ENCODE peak calls at places on chromosomes 11 and 22, in nine cellular contexts. One of them, this sample, is unnamed. For H3K27me3, the result is how much of the 10 kb centered on the place peaks cover.

GRCh38 chr11:124950606-124951330 is 3.2 kb upstream of the CCDC15 start:
- DNase-seq in thyroid gland: no peak
- DNase-seq in hepatocyte: no peak
- DNase-seq in transverse colon: no peak
- DNase-seq in tibial nerve: no peak
- DNase-seq in psoas muscle: no peak
- DNase-seq in Caco-2: no peak
- DNase-seq in GM23338: no peak
- DNase-seq in IMR-90: no peak
- DNase-seq in this sample: no peak

GRCh38 chr11:111981270-111981669 is 43.9 kb upstream of the DLAT start:
- DNase-seq in thyroid gland: no peak
- DNase-seq in hepatocyte: no peak
- DNase-seq in transverse colon: no peak
- DNase-seq in tibial nerve: no peak
- DNase-seq in psoas muscle: no peak
- DNase-seq in Caco-2: no peak
- DNase-seq in GM23338: no peak
- DNase-seq in IMR-90: no peak
- DNase-seq in this sample: no peak

GRCh38 chr11:112858289-112859023 is 102.8 kb upstream of the NCAM1 start:
- DNase-seq in thyroid gland: no peak
- DNase-seq in hepatocyte: no peak
- DNase-seq in transverse colon: no peak
- DNase-seq in tibial nerve: no peak
- DNase-seq in psoas muscle: no peak
- DNase-seq in Caco-2: no peak
- DNase-seq in GM23338: no peak
- DNase-seq in IMR-90: no peak
- DNase-seq in this sample: no peak

GRCh38 chr11:132300283-132300682 is 929.9 kb downstream of the NTM start:
- DNase-seq in thyroid gland: no peak
- DNase-seq in hepatocyte: peak
- DNase-seq in transverse colon: no peak
- DNase-seq in tibial nerve: no peak
- DNase-seq in psoas muscle: no peak
- DNase-seq in Caco-2: peak
- DNase-seq in GM23338: peak
- DNase-seq in IMR-90: peak
- DNase-seq in this sample: peak

GRCh38 chr11:10639350-10639749 is 54.2 kb downstream of the IRAG1 start:
- DNase-seq in thyroid gland: no peak
- DNase-seq in hepatocyte: no peak
- DNase-seq in transverse colon: no peak
- DNase-seq in tibial nerve: no peak
- DNase-seq in psoas muscle: no peak
- DNase-seq in Caco-2: no peak
- DNase-seq in GM23338: no peak
- DNase-seq in IMR-90: no peak
- DNase-seq in this sample: no peak

GRCh38 chr11:83521647-83522596 is 235.8 kb upstream of the CCDC90B start:
- DNase-seq in thyroid gland: no peak
- DNase-seq in hepatocyte: peak
- DNase-seq in transverse colon: no peak
- DNase-seq in tibial nerve: no peak
- DNase-seq in psoas muscle: no peak
- DNase-seq in Caco-2: peak
- DNase-seq in GM23338: peak
- DNase-seq in IMR-90: peak
- DNase-seq in this sample: peak

GRCh38 chr11:17543574-17544180 is 539 bp downstream of the USH1C start:
- DNase-seq in thyroid gland: no peak
- DNase-seq in hepatocyte: no peak
- DNase-seq in transverse colon: peak
- DNase-seq in tibial nerve: no peak
- DNase-seq in psoas muscle: no peak
- DNase-seq in Caco-2: peak
- DNase-seq in GM23338: peak
- DNase-seq in IMR-90: no peak
- DNase-seq in this sample: no peak

GRCh38 chr11:115765803-115766239 is 261.6 kb upstream of the CADM1 start:
- DNase-seq in thyroid gland: no peak
- DNase-seq in hepatocyte: no peak
- DNase-seq in transverse colon: no peak
- DNase-seq in tibial nerve: no peak
- DNase-seq in psoas muscle: no peak
- DNase-seq in Caco-2: no peak
- DNase-seq in GM23338: no peak
- DNase-seq in IMR-90: peak
- DNase-seq in this sample: no peak

GRCh38 chr11:114145166-114145695 is 85.7 kb downstream of the ZBTB16 start:
- DNase-seq in thyroid gland: no peak
- DNase-seq in hepatocyte: no peak
- DNase-seq in transverse colon: no peak
- DNase-seq in tibial nerve: no peak
- DNase-seq in psoas muscle: no peak
- DNase-seq in Caco-2: no peak
- DNase-seq in GM23338: no peak
- DNase-seq in IMR-90: no peak
- DNase-seq in this sample: no peak

GRCh38 chr11:114140826-114141225 is 81.3 kb downstream of the ZBTB16 start:
- DNase-seq in thyroid gland: no peak
- DNase-seq in hepatocyte: no peak
- DNase-seq in transverse colon: no peak
- DNase-seq in tibial nerve: no peak
- DNase-seq in psoas muscle: no peak
- DNase-seq in Caco-2: no peak
- DNase-seq in GM23338: no peak
- DNase-seq in IMR-90: no peak
- DNase-seq in this sample: no peak

GRCh38 chr11:114138411-114138810 is 78.9 kb downstream of the ZBTB16 start:
- DNase-seq in thyroid gland: no peak
- DNase-seq in hepatocyte: no peak
- DNase-seq in transverse colon: no peak
- DNase-seq in tibial nerve: no peak
- DNase-seq in psoas muscle: no peak
- DNase-seq in Caco-2: no peak
- DNase-seq in GM23338: no peak
- DNase-seq in IMR-90: no peak
- DNase-seq in this sample: no peak

GRCh38 chr11:114142646-114143045 is 83.1 kb downstream of the ZBTB16 start:
- DNase-seq in thyroid gland: no peak
- DNase-seq in hepatocyte: no peak
- DNase-seq in transverse colon: no peak
- DNase-seq in tibial nerve: no peak
- DNase-seq in psoas muscle: no peak
- DNase-seq in Caco-2: no peak
- DNase-seq in GM23338: no peak
- DNase-seq in IMR-90: no peak
- DNase-seq in this sample: peak

DNA sequence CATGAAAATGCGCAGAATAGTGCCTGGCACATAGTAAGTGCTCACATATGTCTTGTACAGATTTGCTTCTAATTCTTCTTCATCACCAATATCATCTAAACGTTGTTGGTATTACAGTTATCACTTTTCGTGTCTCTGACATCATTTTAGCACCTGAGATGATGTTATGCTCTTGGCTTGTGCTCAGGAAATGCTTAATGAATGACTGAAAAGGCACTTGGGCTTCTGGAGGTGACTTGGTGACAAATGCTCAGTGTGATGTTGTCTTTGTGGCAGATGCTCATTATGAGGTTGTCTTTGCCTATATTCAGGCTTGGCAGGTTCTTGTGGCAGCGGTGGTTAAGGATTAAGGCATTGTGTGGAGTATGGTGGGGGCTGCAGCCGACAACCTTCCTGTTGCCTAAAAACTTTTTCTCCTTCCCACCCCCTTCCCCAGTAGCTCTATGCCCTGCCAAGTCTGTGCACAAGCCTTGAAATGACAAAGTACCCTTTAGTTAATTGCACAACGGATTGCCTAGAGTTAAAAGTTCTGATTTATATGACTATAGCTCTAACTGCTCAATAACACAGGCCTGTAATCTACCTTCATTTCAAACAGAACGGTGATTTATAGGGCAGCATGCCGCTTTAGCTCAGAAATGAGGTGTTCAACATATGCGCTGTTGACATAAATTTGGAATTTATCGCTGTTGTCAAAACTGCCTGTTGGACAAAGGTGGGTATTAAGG is 82.5 kb downstream of the ZBTB16 start:
- DNase-seq in thyroid gland: no peak
- DNase-seq in hepatocyte: no peak
- DNase-seq in transverse colon: no peak
- DNase-seq in tibial nerve: no peak
- DNase-seq in psoas muscle: no peak
- DNase-seq in Caco-2: no peak
- DNase-seq in GM23338: no peak
- DNase-seq in IMR-90: no peak
- DNase-seq in this sample: peak
- TF ChIP-seq CTCF in thyroid gland: no peak
- TF ChIP-seq CTCF in hepatocyte: no peak
- TF ChIP-seq CTCF in transverse colon: no peak
- TF ChIP-seq CTCF in tibial nerve: no peak
- TF ChIP-seq CTCF in psoas muscle: no peak
- TF ChIP-seq CTCF in Caco-2: no peak
- TF ChIP-seq CTCF in GM23338: no peak
- TF ChIP-seq CTCF in IMR-90: no peak
- TF ChIP-seq CTCF in this sample: no peak

GRCh38 chr22:45008853-45009751 is 703 bp downstream of the PHF21B start:
- DNase-seq in thyroid gland: peak
- DNase-seq in hepatocyte: peak
- DNase-seq in transverse colon: no peak
- DNase-seq in tibial nerve: no peak
- DNase-seq in psoas muscle: peak
- DNase-seq in Caco-2: peak
- DNase-seq in GM23338: peak
- DNase-seq in IMR-90: no peak
- DNase-seq in this sample: peak

GRCh38 chr22:45007946-45008852 is 1.6 kb downstream of the PHF21B start:
- DNase-seq in thyroid gland: peak
- DNase-seq in hepatocyte: peak
- DNase-seq in transverse colon: no peak
- DNase-seq in tibial nerve: no peak
- DNase-seq in psoas muscle: peak
- DNase-seq in Caco-2: peak
- DNase-seq in GM23338: peak
- DNase-seq in IMR-90: no peak
- DNase-seq in this sample: peak

GRCh38 chr22:45007247-45007945 is 2.4 kb downstream of the PHF21B start:
- DNase-seq in thyroid gland: peak
- DNase-seq in hepatocyte: peak
- DNase-seq in transverse colon: no peak
- DNase-seq in tibial nerve: no peak
- DNase-seq in psoas muscle: peak
- DNase-seq in Caco-2: peak
- DNase-seq in GM23338: peak
- DNase-seq in IMR-90: peak
- DNase-seq in this sample: peak

GRCh38 chr22:45010532-45010900 is 711 bp upstream of the PHF21B start:
- DNase-seq in thyroid gland: no peak
- DNase-seq in hepatocyte: no peak
- DNase-seq in transverse colon: no peak
- DNase-seq in tibial nerve: no peak
- DNase-seq in psoas muscle: no peak
- DNase-seq in Caco-2: no peak
- DNase-seq in GM23338: no peak
- DNase-seq in IMR-90: no peak
- DNase-seq in this sample: no peak

GRCh38 chr22:45009881-45010531 is at the start of gene PHF21B:
- DNase-seq in thyroid gland: peak
- DNase-seq in hepatocyte: peak
- DNase-seq in transverse colon: no peak
- DNase-seq in tibial nerve: no peak
- DNase-seq in psoas muscle: peak
- DNase-seq in Caco-2: peak
- DNase-seq in GM23338: peak
- DNase-seq in IMR-90: peak
- DNase-seq in this sample: peak
- H3K27me3 ChIP-seq in thyroid gland: under half
- H3K27me3 ChIP-seq in hepatocyte: under half
- H3K27me3 ChIP-seq in transverse colon: half or more
- H3K27me3 ChIP-seq in tibial nerve: under half
- H3K27me3 ChIP-seq in psoas muscle: under half
- H3K27me3 ChIP-seq in Caco-2: under half
- H3K27me3 ChIP-seq in GM23338: under half
- H3K27me3 ChIP-seq in IMR-90: half or more
- H3K27me3 ChIP-seq in this sample: under half

GRCh38 chr11:44760917-44761545 is 34.3 kb downstream of the TSPAN18 start:
- DNase-seq in thyroid gland: no peak
- DNase-seq in hepatocyte: peak
- DNase-seq in transverse colon: no peak
- DNase-seq in tibial nerve: peak
- DNase-seq in psoas muscle: no peak
- DNase-seq in Caco-2: no peak
- DNase-seq in GM23338: peak
- DNase-seq in IMR-90: peak
- DNase-seq in this sample: peak
- TF ChIP-seq CTCF in thyroid gland: no peak
- TF ChIP-seq CTCF in hepatocyte: no peak
- TF ChIP-seq CTCF in transverse colon: no peak
- TF ChIP-seq CTCF in tibial nerve: no peak
- TF ChIP-seq CTCF in psoas muscle: no peak
- TF ChIP-seq CTCF in Caco-2: no peak
- TF ChIP-seq CTCF in GM23338: peak
- TF ChIP-seq CTCF in IMR-90: no peak
- TF ChIP-seq CTCF in this sample: no peak

GRCh38 chr11:121330614-121331435 is 38.3 kb downstream of the SC5D start:
- DNase-seq in thyroid gland: no peak
- DNase-seq in hepatocyte: no peak
- DNase-seq in transverse colon: no peak
- DNase-seq in tibial nerve: no peak
- DNase-seq in psoas muscle: no peak
- DNase-seq in Caco-2: no peak
- DNase-seq in GM23338: no peak
- DNase-seq in IMR-90: no peak
- DNase-seq in this sample: no peak

GRCh38 chr11:121326230-121326629 is 33.7 kb downstream of the SC5D start:
- DNase-seq in thyroid gland: no peak
- DNase-seq in hepatocyte: no peak
- DNase-seq in transverse colon: no peak
- DNase-seq in tibial nerve: no peak
- DNase-seq in psoas muscle: no peak
- DNase-seq in Caco-2: no peak
- DNase-seq in GM23338: no peak
- DNase-seq in IMR-90: no peak
- DNase-seq in this sample: no peak

GRCh38 chr11:121328967-121329653 is 36.5 kb downstream of the SC5D start:
- DNase-seq in thyroid gland: no peak
- DNase-seq in hepatocyte: no peak
- DNase-seq in transverse colon: no peak
- DNase-seq in tibial nerve: no peak
- DNase-seq in psoas muscle: no peak
- DNase-seq in Caco-2: no peak
- DNase-seq in GM23338: no peak
- DNase-seq in IMR-90: no peak
- DNase-seq in this sample: peak

GRCh38 chr11:121329786-121330395 is 37.3 kb downstream of the SC5D start:
- DNase-seq in thyroid gland: no peak
- DNase-seq in hepatocyte: peak
- DNase-seq in transverse colon: no peak
- DNase-seq in tibial nerve: no peak
- DNase-seq in psoas muscle: no peak
- DNase-seq in Caco-2: peak
- DNase-seq in GM23338: no peak
- DNase-seq in IMR-90: no peak
- DNase-seq in this sample: no peak

DNA sequence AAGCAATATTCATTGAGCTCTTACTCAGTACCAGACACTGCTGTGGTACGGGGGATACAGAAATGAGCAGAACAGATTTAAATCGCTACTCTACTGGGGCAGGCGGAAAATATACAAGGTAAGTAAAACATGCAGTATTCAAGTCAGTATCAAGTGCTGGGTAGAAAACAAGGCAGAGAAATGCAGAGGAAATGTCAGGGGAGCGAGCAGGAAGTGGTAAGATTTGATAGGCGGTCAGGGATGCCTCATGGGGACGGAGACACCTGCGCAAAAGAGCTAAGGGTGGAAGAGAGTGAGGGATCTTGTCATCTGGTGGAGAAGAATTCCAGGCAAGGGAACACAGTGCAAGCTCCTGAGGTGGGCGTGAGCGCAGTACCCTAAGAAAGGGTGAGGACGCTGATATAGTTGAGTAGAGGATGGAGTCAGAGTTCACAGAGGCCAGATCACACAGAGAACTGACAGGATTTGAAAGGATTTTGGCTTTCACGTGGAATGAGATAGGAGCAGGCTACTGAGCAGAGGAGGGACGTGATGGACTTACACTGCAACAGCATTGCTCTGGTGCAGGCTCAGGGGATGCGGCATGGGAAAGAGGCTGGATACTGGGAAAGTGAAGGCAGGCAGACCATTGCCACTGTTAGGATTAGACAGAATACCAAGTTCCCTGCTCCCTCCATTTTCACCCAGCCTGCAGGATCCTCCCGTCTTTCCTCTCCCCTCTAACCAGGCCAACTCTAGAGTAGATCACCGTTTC is 35.8 kb downstream of the SC5D start:
- DNase-seq in thyroid gland: no peak
- DNase-seq in hepatocyte: no peak
- DNase-seq in transverse colon: no peak
- DNase-seq in tibial nerve: no peak
- DNase-seq in psoas muscle: no peak
- DNase-seq in Caco-2: no peak
- DNase-seq in GM23338: no peak
- DNase-seq in IMR-90: no peak
- DNase-seq in this sample: no peak
- H3K27me3 ChIP-seq in thyroid gland: under half
- H3K27me3 ChIP-seq in hepatocyte: under half
- H3K27me3 ChIP-seq in transverse colon: under half
- H3K27me3 ChIP-seq in tibial nerve: under half
- H3K27me3 ChIP-seq in psoas muscle: under half
- H3K27me3 ChIP-seq in Caco-2: under half
- H3K27me3 ChIP-seq in GM23338: under half
- H3K27me3 ChIP-seq in IMR-90: under half
- H3K27me3 ChIP-seq in this sample: under half

This sample was measured in A673.